ENCODE peak calls at places on chromosomes 13 and 19, in four cellular contexts. T is cardiac fibroblast, J is amygdala, I is anterior cingulate cortex. B is an unnamed sample.

GRCh38 chr13:37741536-37741935 is 128.0 kb downstream of the TRPC4 start:
- DNase-seq in J (no peak), T (no peak), I (no peak), B (no peak)

GRCh38 chr13:26837997-26838396 is 77.4 kb upstream of the GPR12 start:
- DNase-seq in I (no peak), J (no peak), T (no peak), B (no peak)

GRCh38 chr13:39414339-39414738 is 188.7 kb downstream of the LHFPL6 start:
- DNase-seq in T (no peak), I (no peak), J (no peak), B (no peak)

GRCh38 chr13:53121131-53121773 is 92.6 kb downstream of the OLFM4 start:
- DNase-seq in T (no peak), J (no peak), I (no peak), B (no peak)

GRCh38 chr13:39616087-39616694 is 13.2 kb upstream of the LHFPL6 start:
- DNase-seq in I (no peak), T (peak; percentile 84), J (peak; percentile 6), B (peak; percentile 73)

GRCh38 chr19:5891938-5892771 is 11.4 kb downstream of the NDUFA11 start:
- DNase-seq in J (peak; percentile 2), I (no peak), T (peak; percentile 57), B (no peak)

GRCh38 chr19:58428617-58429016 is 11.3 kb downstream of the ZNF132 start:
- DNase-seq in I (no peak), J (no peak), T (no peak), B (no peak)

GRCh38 chr19:2097330-2098327 is 914 bp downstream of the IZUMO4 start:
- DNase-seq in I (no peak), T (no peak), J (no peak), B (no peak)

GRCh38 chr19:1377176-1377964 is 6.3 kb upstream of the NDUFS7 start:
- DNase-seq in T (no peak), J (no peak), I (no peak), B (no peak)

GRCh38 chr13:35557475-35557874 is 81.0 kb upstream of the MAB21L1 start:
- DNase-seq in I (no peak), J (no peak), T (no peak), B (no peak)

GRCh38 chr19:11140896-11141295 is 14.7 kb downstream of the SPC24 start:
- DNase-seq in J (no peak), T (no peak), I (no peak), B (no peak)

GRCh38 chr13:94413545-94413944 is 65.9 kb downstream of the DCT start:
- DNase-seq in J (no peak), I (no peak), T (no peak), B (peak; percentile 53)

GRCh38 chr13:110989331-110989730 is 74.5 kb upstream of the ANKRD10 start:
- DNase-seq in J (no peak), T (no peak), I (no peak), B (no peak)

GRCh38 chr19:18543814-18544475 is 572 bp upstream of the FKBP8 start:
- DNase-seq in I (no peak), J (peak; percentile 19), T (peak; percentile 62), B (peak; percentile 71)

GRCh38 chr19:6220385-6221191 is 59.2 kb downstream of the MLLT1 start:
- DNase-seq in T (peak; percentile 79), J (no peak), I (no peak), B (no peak)

GRCh38 chr19:55563261-55563690 is 17.4 kb downstream of the ZNF579 start:
- DNase-seq in T (peak; percentile 70), I (no peak), J (no peak), B (no peak)

GRCh38 chr13:35930665-35931631 is 200.2 kb downstream of the DCLK1 start:
- DNase-seq in I (no peak), J (no peak), T (no peak), B (no peak)

GRCh38 chr13:103199380-103200088 is 133.3 kb upstream of the SLC10A2 start:
- DNase-seq in I (no peak), J (no peak), T (no peak), B (no peak)

GRCh38 chr13:30077338-30077737 is 226.9 kb upstream of the UBL3 start:
- DNase-seq in I (no peak), J (no peak), T (no peak), B (no peak)

GRCh38 chr13:48542581-48543341 is 9.9 kb upstream of the RCBTB2 start:
- DNase-seq in I (no peak), J (peak; percentile 4), T (peak; percentile 63), B (peak; percentile 6)

GRCh38 chr19:7018828-7019227 is 2.4 kb downstream of the MBD3L2B start:
- DNase-seq in I (no peak), J (no peak), T (no peak), B (no peak)

GRCh38 chr13:98959775-98960325 is 18.0 kb downstream of the DOCK9 start:
- DNase-seq in J (peak; percentile 25), I (no peak), T (no peak), B (no peak)

GRCh38 chr13:50033696-50034095 is 18.5 kb downstream of the KCNRG start:
- DNase-seq in I (no peak), T (peak; percentile 58), J (no peak), B (no peak)

GRCh38 chr13:110916671-110917142 is 1.8 kb upstream of the ANKRD10 start:
- DNase-seq in J (no peak), I (no peak), T (peak; percentile 68), B (no peak)

GRCh38 chr13:21676611-21677021 is 5.7 kb downstream of the FGF9 start:
- DNase-seq in J (no peak), T (no peak), I (no peak), B (no peak)

GRCh38 chr19:7149956-7150705 is 80.6 kb downstream of the ZNF557 start:
- DNase-seq in I (no peak), J (no peak), T (no peak), B (no peak)

GRCh38 chr13:113625965-113626661 is 31.9 kb downstream of the ATP4B start:
- DNase-seq in T (peak; percentile 47), I (no peak), J (no peak), B (no peak)

GRCh38 chr19:47631681-47632446 is 22.9 kb downstream of the BICRA start:
- DNase-seq in J (no peak), T (peak; percentile 35), I (no peak), B (no peak)

GRCh38 chr19:11381535-11382369 is 2.4 kb downstream of the EPOR start:
- DNase-seq in T (peak; percentile 84), I (no peak), J (no peak), B (no peak)

GRCh38 chr13:38372818-38373217 is 23.2 kb downstream of the UFM1 start:
- DNase-seq in J (no peak), I (no peak), T (no peak), B (no peak)

GRCh38 chr13:36298535-36299068 is 988 bp upstream of the CCDC169 start:
- DNase-seq in J (no peak), T (no peak), I (no peak), B (no peak)

GRCh38 chr13:24282256-24282655 is 27.1 kb upstream of the C1QTNF9 start:
- DNase-seq in J (no peak), T (peak; percentile 21), I (no peak), B (no peak)

GRCh38 chr13:113935081-113935511 is 38.8 kb downstream of the C13orf46 start:
- DNase-seq in T (no peak), J (no peak), I (no peak), B (no peak)

GRCh38 chr19:29016353-29016752 is 196.6 kb downstream of the UQCRFS1 start:
- DNase-seq in J (no peak), T (no peak), I (no peak), B (no peak)

B was measured in putamen.